ENCODE peak calls at places on chromosomes 7 and 10, in five cellular contexts. B, A, H, I and Z are unnamed samples.

GRCh38 chr10:60495357-60495756 is 105.7 kb upstream of the ANK3 start:
- DNase-seq in I (no peak), H (no peak), A (no peak), B (no peak), Z (no peak)

GRCh38 chr10:12279281-12279680 is 70.1 kb upstream of the CAMK1D start:
- DNase-seq in A (no peak), B (no peak), H (no peak), I (peak; percentile 21), Z (no peak)

GRCh38 chr10:70915206-70915605 is 26.8 kb upstream of the PCBD1 start:
- DNase-seq in B (no peak), I (no peak), A (no peak), H (no peak), Z (no peak)

GRCh38 chr10:58318346-58318745 is 16.5 kb upstream of the UBE2D1 start:
- DNase-seq in H (no peak), I (no peak), A (no peak), B (no peak), Z (no peak)

GRCh38 chr7:123024989-123025758 is 29.7 kb upstream of the TAS2R16 start:
- DNase-seq in I (no peak), A (no peak), H (no peak), B (no peak), Z (no peak)

GRCh38 chr10:97062484-97062883 is 123.3 kb downstream of the SLIT1 start:
- DNase-seq in I (no peak), H (no peak), B (no peak), A (no peak), Z (no peak)

GRCh38 chr7:40827217-40828085 is 692.6 kb downstream of the SUGCT start:
- DNase-seq in B (no peak), I (no peak), H (no peak), A (peak; percentile 23), Z (no peak)

GRCh38 chr10:66982792-66983481 is 57.1 kb downstream of the LRRTM3 start:
- DNase-seq in H (no peak), A (no peak), I (no peak), B (no peak), Z (no peak)

GRCh38 chr7:108662783-108663182 is 93.1 kb downstream of the DNAJB9 start:
- DNase-seq in B (no peak), H (no peak), I (no peak), A (no peak), Z (no peak)

GRCh38 chr7:21146642-21147423 is 281.1 kb upstream of the SP4 start:
- DNase-seq in B (no peak), I (no peak), A (no peak), H (no peak), Z (no peak)

GRCh38 chr10:17006631-17007161 is 122.9 kb downstream of the CUBN start:
- DNase-seq in H (peak; percentile 76), B (no peak), I (no peak), A (no peak), Z (no peak)

GRCh38 chr7:23373151-23374004 is 74.2 kb downstream of the MALSU1 start:
- DNase-seq in A (no peak), B (no peak), I (no peak), H (no peak), Z (no peak)

GRCh38 chr10:70585555-70586243 is 16.8 kb downstream of the PRF1 start:
- DNase-seq in H (no peak), A (no peak), I (no peak), B (no peak), Z (no peak)

GRCh38 chr7:44914992-44915607 is 29.8 kb upstream of the PURB start:
- DNase-seq in B (no peak), H (no peak), A (no peak), I (no peak), Z (no peak)

GRCh38 chr10:90947025-90947960 is 26.4 kb upstream of the ANKRD1 start:
- DNase-seq in B (no peak), I (no peak), H (no peak), A (no peak), Z (no peak)

GRCh38 chr7:151683615-151684407 is 164.1 kb upstream of the RHEB start:
- DNase-seq in H (no peak), B (no peak), A (no peak), I (no peak), Z (no peak)

GRCh38 chr10:59283456-59284082 is 78.8 kb downstream of the FAM13C start:
- DNase-seq in H (no peak), B (no peak), A (peak; percentile 18), I (no peak), Z (no peak)

GRCh38 chr7:40572810-40573470 is 438.1 kb downstream of the SUGCT start:
- DNase-seq in A (no peak), B (no peak), I (no peak), H (no peak), Z (no peak)

GRCh38 chr10:131902691-131903090 is 1.9 kb downstream of the PPP2R2D start:
- DNase-seq in H (no peak), I (no peak), A (no peak), B (no peak), Z (no peak)

GRCh38 chr7:117283779-117284178 is 39.1 kb downstream of the WNT2 start:
- DNase-seq in A (no peak), H (no peak), B (no peak), I (no peak), Z (peak; percentile 32)

GRCh38 chr10:107275806-107276205 is 111.3 kb upstream of the SORCS1 start:
- DNase-seq in I (no peak), B (no peak), A (no peak), H (no peak), Z (no peak)

GRCh38 chr7:43520201-43520600 is 62.7 kb upstream of the STK17A start:
- DNase-seq in H (no peak), I (no peak), A (no peak), B (no peak), Z (no peak)

GRCh38 chr7:32163141-32163806 is 93.1 kb upstream of the PDE1C start:
- DNase-seq in B (peak; percentile 86), H (peak; percentile 77), A (peak; percentile 41), I (peak; percentile 78), Z (no peak)

GRCh38 chr7:98212532-98213041 is 1.3 kb downstream of the BHLHA15 start:
- DNase-seq in H (no peak), A (no peak), I (no peak), B (no peak), Z (no peak)

GRCh38 chr10:98268694-98269386 is 846 bp upstream of the LOXL4 start:
- DNase-seq in I (no peak), B (peak; percentile 18), A (peak; percentile 42), H (no peak), Z (no peak)

GRCh38 chr7:147298611-147299043 is 1182.0 kb downstream of the CNTNAP2 start:
- DNase-seq in H (no peak), I (no peak), A (no peak), B (no peak), Z (no peak)

GRCh38 chr7:143884978-143885559 is 16.9 kb downstream of the TCAF1 start:
- DNase-seq in A (peak; percentile 49), B (no peak), H (peak; percentile 31), I (peak; percentile 68), Z (no peak)

GRCh38 chr7:82443044-82443800 is at the start of gene CACNA2D1:
- DNase-seq in B (no peak), I (peak; percentile 38), A (peak; percentile 49), H (peak; percentile 27), Z (no peak)

DNA sequence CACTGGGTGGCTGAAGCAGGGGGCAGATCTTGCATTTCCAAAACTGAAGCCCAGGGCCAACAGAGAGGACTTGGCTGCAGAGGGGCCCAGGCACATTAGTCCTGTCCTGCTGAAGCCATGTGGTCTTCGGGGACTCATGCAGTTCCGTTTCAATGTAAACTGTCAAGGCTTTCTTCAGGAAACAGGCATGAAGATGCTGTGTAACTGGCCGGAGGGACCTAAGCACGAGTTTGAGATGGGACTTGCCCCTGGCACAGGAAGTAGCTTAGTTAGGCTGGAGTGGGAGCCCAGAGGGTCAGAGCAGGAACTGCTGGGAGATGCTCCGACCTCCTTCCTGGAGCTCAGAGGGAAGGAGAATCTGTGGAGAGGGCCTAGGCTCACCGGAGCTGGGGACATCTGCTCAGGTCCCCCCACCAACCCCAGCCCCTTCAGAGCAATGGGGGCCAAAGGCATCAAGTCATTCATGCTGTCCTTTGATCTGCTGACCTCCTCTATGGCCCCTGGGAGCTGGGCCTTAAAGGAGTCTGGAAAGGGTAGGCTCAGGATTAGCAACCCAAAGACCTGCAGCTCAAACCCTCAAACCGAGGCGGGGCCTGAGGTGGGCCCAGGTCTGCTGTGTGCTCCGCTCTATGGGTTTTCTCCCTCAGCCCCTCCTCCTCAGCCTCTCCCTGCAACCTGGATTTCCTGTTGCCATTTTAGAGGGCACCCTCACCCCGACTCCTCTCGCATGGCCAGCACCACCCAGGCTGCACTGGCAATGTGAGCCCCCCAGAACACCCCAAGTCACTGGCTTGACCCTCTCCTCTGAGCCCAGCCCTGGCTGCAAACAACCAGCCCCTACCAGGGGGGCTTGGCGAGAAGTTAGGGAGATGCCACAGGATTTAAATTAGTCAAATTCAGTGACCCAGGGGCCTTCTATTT is 4.4 kb upstream of the MNX1 start:
- DNase-seq in A (no peak), B (no peak), H (no peak), I (no peak), Z (no peak)
- H3K4me1 ChIP-seq in A (peaks cover 14% of the 10 kb centered on the region), B (peaks cover 6% of the 10 kb centered on the region), H (peaks cover 24% of the 10 kb centered on the region), I (no peaks in the 10 kb centered on the region), Z (peaks cover 19% of the 10 kb centered on the region)

GRCh38 chr10:73768881-73769280 is 13.0 kb upstream of the CHCHD1 start:
- DNase-seq in H (no peak), A (no peak), I (no peak), B (no peak), Z (no peak)
- TF ChIP-seq CTCF in H (no peak), A (no peak), I (no peak), B (no peak), Z (no peak)

DNA sequence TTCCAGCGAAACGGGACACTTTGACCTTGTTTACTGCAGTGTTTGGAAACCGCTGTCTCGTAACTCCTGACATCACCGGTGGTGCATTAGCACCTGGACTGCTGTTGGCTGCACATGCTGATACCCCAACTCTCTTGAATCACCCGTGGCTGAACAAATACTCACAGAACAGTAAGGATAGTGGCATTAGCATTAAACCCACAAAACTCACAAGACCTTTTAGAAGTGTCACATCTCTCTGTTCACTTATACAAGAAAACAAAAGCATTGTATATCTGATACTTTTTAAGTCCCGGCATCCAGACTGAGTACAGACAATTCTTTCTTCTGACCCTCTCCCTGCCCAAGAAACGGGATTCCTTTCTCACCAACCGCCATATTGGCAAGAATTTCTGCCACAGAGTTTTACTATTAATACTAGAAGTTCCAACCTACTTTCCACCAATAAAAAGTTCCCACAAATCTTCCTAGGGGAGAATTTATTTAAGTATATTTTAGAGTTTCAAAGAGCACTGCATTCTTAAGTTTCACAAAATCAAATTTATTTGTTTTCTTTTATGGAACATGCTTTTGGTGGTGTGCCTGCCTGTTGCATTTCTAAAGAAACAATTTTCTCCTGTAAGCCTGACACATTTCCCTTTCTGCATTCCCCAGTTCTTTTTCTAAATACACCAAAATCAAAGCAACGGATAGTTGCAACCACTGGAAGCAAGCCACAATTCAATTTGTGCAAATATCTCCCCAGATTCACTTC is 208.4 kb upstream of the KLF14 start:
- DNase-seq in B (peak; percentile 76), I (peak; percentile 61), H (no peak), A (peak; percentile 56), Z (no peak)
- H3K4me1 ChIP-seq in B (peaks cover 83% of the 10 kb centered on the region), I (peaks cover 8% of the 10 kb centered on the region), H (peaks cover 69% of the 10 kb centered on the region), A (peaks cover 48% of the 10 kb centered on the region), Z (peaks cover 96% of the 10 kb centered on the region)

DNA sequence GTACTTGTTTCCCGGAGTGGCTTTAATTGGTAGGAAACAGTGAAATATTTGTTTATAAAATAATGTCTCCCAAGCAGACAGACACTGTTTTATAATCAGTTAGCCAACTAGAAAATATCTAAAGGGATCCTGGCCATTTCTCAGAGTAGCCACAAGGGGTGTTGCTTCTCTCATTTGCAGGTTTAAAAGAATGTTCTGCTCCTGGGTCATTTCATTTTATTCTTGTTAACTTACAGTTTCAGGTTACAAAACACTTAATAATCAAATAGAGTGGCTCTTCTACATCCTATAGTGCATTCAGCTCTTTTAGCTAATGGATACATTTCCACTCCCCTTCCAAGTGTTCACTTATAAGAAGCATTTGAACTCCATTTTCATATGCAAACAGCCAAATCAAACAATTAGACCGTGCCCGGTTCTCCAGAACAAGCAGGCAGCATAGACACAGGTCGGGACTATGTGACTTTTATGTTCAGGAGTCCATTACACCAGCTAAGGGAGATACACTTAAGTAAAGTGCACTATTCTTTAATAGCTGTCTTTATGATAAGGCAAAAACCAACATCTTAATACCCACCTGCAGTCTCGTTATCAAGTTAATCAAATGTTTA is 117.5 kb downstream of the TRIL start:
- DNase-seq in B (no peak), I (no peak), H (no peak), A (no peak), Z (no peak)
- TF ChIP-seq CTCF in B (peak; percentile 34), I (no peak), H (peak; percentile 35), A (peak; percentile 12), Z (no peak)